ENCODE peak calls at places on chromosomes 3 and 15, in four cellular contexts. N is heart right ventricle, V is globus pallidus, B is epithelial cell of esophagus. Y is an unnamed sample.

GRCh38 chr3:50714953-50715352 is 40.2 kb downstream of the DOCK3 start:
- DNase-seq in V (no peak), B (peak), N (no peak), Y (no peak)

GRCh38 chr3:16697437-16698258 is 92.4 kb upstream of the DAZL start:
- DNase-seq in V (no peak), N (no peak), B (peak), Y (no peak)

GRCh38 chr3:4633078-4634004 is 140.2 kb downstream of the ITPR1 start:
- DNase-seq in N (peak), V (peak), B (peak), Y (no peak)

GRCh38 chr3:197256836-197257444 is 41.5 kb downstream of the DLG1 start:
- DNase-seq in B (peak), N (peak), V (peak), Y (no peak)

GRCh38 chr15:84658788-84659411 is 901 bp upstream of the NMB start:
- DNase-seq in B (no peak), N (no peak), V (no peak), Y (no peak)

GRCh38 chr3:104132566-104132997 is 1234.1 kb upstream of the ALCAM start:
- DNase-seq in V (no peak), B (no peak), N (no peak), Y (no peak)

GRCh38 chr15:80780416-80781221 is 1.4 kb downstream of the CEMIP start:
- DNase-seq in B (peak), V (no peak), N (peak), Y (no peak)

GRCh38 chr3:35200056-35200455 is 439.3 kb upstream of the ARPP21 start:
- DNase-seq in V (no peak), N (no peak), B (peak), Y (no peak)

GRCh38 chr3:42345811-42346210 is 64.6 kb downstream of the LYZL4 start:
- DNase-seq in B (no peak), N (no peak), V (no peak), Y (no peak)

GRCh38 chr15:77420610-77421369 is at the start of gene HMG20A:
- DNase-seq in V (peak), B (peak), N (peak), Y (peak)

GRCh38 chr15:40838756-40839155 is 5.1 kb upstream of the SPINT1 start:
- DNase-seq in B (no peak), V (no peak), N (no peak), Y (no peak)

GRCh38 chr3:1191061-1191460 is 98.2 kb downstream of the CNTN6 start:
- DNase-seq in N (no peak), B (no peak), V (no peak), Y (no peak)

GRCh38 chr15:45121706-45122417 is 7.7 kb downstream of the DUOXA2 start:
- DNase-seq in N (no peak), B (peak), V (no peak), Y (no peak)

GRCh38 chr3:40152482-40153133 is 156.9 kb upstream of the EIF1B start:
- DNase-seq in V (no peak), N (no peak), B (peak), Y (no peak)

GRCh38 chr3:76024640-76025039 is 239.3 kb upstream of the ZNF717 start:
- DNase-seq in B (peak), V (no peak), N (no peak), Y (no peak)

GRCh38 chr3:88385090-88385489 is 235.3 kb downstream of the C3orf38 start:
- DNase-seq in N (no peak), V (no peak), B (peak), Y (no peak)

Y was measured in activated T-helper 1 cell treated with Interleukin-2 at 50 U/mL for 16 hours.